ENCODE peak calls at places on chromosome 3, in five cellular contexts. A is naive thymus-derived CD8-positive, alpha-beta T cell; R is fibroblast of the conjunctiva; O is GM20000; P is islet precursor cell. K is an unnamed sample.

GRCh38 chr3:99686955-99687612 is 48.7 kb downstream of the COL8A1 start:
- DNase-seq in A (peak; percentile 4), R (peak; percentile 59), O (peak; percentile 52), P (peak; percentile 75), K (peak; percentile 87)

GRCh38 chr3:71208273-71209095 is 375.0 kb downstream of the FOXP1 start:
- DNase-seq in A (no peak), R (no peak), O (no peak), P (no peak), K (no peak)

GRCh38 chr3:23806322-23807160 is 786 bp downstream of the UBE2E1 start:
- DNase-seq in A (peak; percentile 24), R (no peak), O (peak; percentile 67), P (peak; percentile 62), K (peak; percentile 28)

GRCh38 chr3:192992346-192992745 is 74.7 kb upstream of the MB21D2 start:
- DNase-seq in A (no peak), R (no peak), O (no peak), P (no peak), K (no peak)

GRCh38 chr3:167811071-167811470 is 75.5 kb downstream of the SERPINI1 start:
- DNase-seq in A (no peak), R (peak; percentile 10), O (no peak), P (no peak), K (no peak)

GRCh38 chr3:192835818-192836468 is 81.7 kb downstream of the MB21D2 start:
- DNase-seq in A (peak; percentile 3), R (no peak), O (no peak), P (no peak), K (peak; percentile 34)

GRCh38 chr3:115651599-115651998 is 28.3 kb downstream of the GAP43 start:
- DNase-seq in A (no peak), R (no peak), O (no peak), P (no peak), K (no peak)

GRCh38 chr3:160904691-160905090 is 148.7 kb downstream of the PPM1L start:
- DNase-seq in A (no peak), R (no peak), O (no peak), P (no peak), K (no peak)

GRCh38 chr3:128993461-128994172 is at the start of gene CFAP92:
- DNase-seq in A (peak; percentile 90), R (peak; percentile 24), O (peak; percentile 94), P (peak; percentile 97), K (peak; percentile 79)

GRCh38 chr3:28989646-28990089 is 291.2 kb upstream of the RBMS3 start:
- DNase-seq in A (no peak), R (no peak), O (peak; percentile 12), P (no peak), K (peak; percentile 43)

GRCh38 chr3:143526016-143526540 is 322.2 kb downstream of the SLC9A9 start:
- DNase-seq in A (no peak), R (no peak), O (no peak), P (no peak), K (no peak)

GRCh38 chr3:149736180-149737100 is 15.8 kb downstream of the COMMD2 start:
- DNase-seq in A (no peak), R (no peak), O (no peak), P (peak; percentile 55), K (no peak)

GRCh38 chr3:194130807-194131589 is 5.0 kb upstream of the HES1 start:
- DNase-seq in A (no peak), R (no peak), O (peak; percentile 72), P (peak; percentile 75), K (no peak)

GRCh38 chr3:55527381-55527780 is 40.3 kb upstream of the WNT5A start:
- DNase-seq in A (no peak), R (no peak), O (no peak), P (no peak), K (no peak)

GRCh38 chr3:148790841-148791240 is 36.8 kb upstream of the CPB1 start:
- DNase-seq in A (no peak), R (no peak), O (no peak), P (no peak), K (no peak)

GRCh38 chr3:128497305-128498126 is 4.5 kb upstream of the GATA2 start:
- DNase-seq in A (peak; percentile 72), R (no peak), O (peak; percentile 85), P (peak; percentile 92), K (peak; percentile 70)

GRCh38 chr3:146903927-146904326 is 298.8 kb upstream of the PLSCR5 start:
- DNase-seq in A (no peak), R (no peak), O (no peak), P (no peak), K (no peak)

GRCh38 chr3:148601766-148602685 is 95.7 kb upstream of the AGTR1 start:
- DNase-seq in A (no peak), R (no peak), O (no peak), P (no peak), K (no peak)

GRCh38 chr3:182735672-182736071 is 57.6 kb upstream of the ATP11B start:
- DNase-seq in A (no peak), R (no peak), O (no peak), P (no peak), K (peak; percentile 51)

GRCh38 chr3:21174461-21174860 is 576.5 kb downstream of the ZNF385D start:
- DNase-seq in A (no peak), R (no peak), O (no peak), P (no peak), K (no peak)

GRCh38 chr3:31354373-31354772 is 178.4 kb upstream of the STT3B start:
- DNase-seq in A (no peak), R (no peak), O (no peak), P (no peak), K (peak; percentile 10)

GRCh38 chr3:58192076-58192475 is 18.7 kb downstream of the DNASE1L3 start:
- DNase-seq in A (no peak), R (no peak), O (no peak), P (no peak), K (no peak)